ENCODE peak calls at places on chromosomes 4 and X, in eight cellular contexts. One of them, this sample, is unnamed.

GRCh38 chrX:132615396-132616131 is 126.7 kb upstream of the MBNL3 start:
- DNase-seq in omental fat pad: no peak
- DNase-seq in activated CD4-positive, alpha-beta T cell treated with anti-CD3 and anti-CD28 coated beads for 24 hours: peak
- DNase-seq in pancreas: peak
- DNase-seq in T-helper 1 cell: peak
- DNase-seq in GOT3: no peak
- DNase-seq in mesothelial cell of epicardium: peak
- DNase-seq in HT1080: peak
- DNase-seq in this sample: no peak

GRCh38 chr4:92447265-92447905 is 143.6 kb downstream of the GRID2 start:
- DNase-seq in mesothelial cell of epicardium: no peak
- DNase-seq in T-helper 1 cell: no peak
- DNase-seq in omental fat pad: no peak
- DNase-seq in HT1080: no peak
- DNase-seq in activated CD4-positive, alpha-beta T cell treated with anti-CD3 and anti-CD28 coated beads for 24 hours: no peak
- DNase-seq in GOT3: no peak
- DNase-seq in pancreas: no peak
- DNase-seq in this sample: no peak

GRCh38 chrX:119693032-119693995 is at the start of gene SEPTIN6:
- DNase-seq in activated CD4-positive, alpha-beta T cell treated with anti-CD3 and anti-CD28 coated beads for 24 hours: peak
- DNase-seq in GOT3: peak
- DNase-seq in pancreas: peak
- DNase-seq in omental fat pad: no peak
- DNase-seq in T-helper 1 cell: peak
- DNase-seq in HT1080: peak
- DNase-seq in mesothelial cell of epicardium: peak
- DNase-seq in this sample: no peak

GRCh38 chr4:124325676-124326075 is 386.9 kb downstream of the ANKRD50 start:
- DNase-seq in GOT3: no peak
- DNase-seq in activated CD4-positive, alpha-beta T cell treated with anti-CD3 and anti-CD28 coated beads for 24 hours: no peak
- DNase-seq in mesothelial cell of epicardium: no peak
- DNase-seq in HT1080: no peak
- DNase-seq in omental fat pad: no peak
- DNase-seq in T-helper 1 cell: no peak
- DNase-seq in pancreas: no peak
- DNase-seq in this sample: no peak

GRCh38 chr4:107115185-107115847 is 79.2 kb upstream of the DKK2 start:
- DNase-seq in T-helper 1 cell: no peak
- DNase-seq in activated CD4-positive, alpha-beta T cell treated with anti-CD3 and anti-CD28 coated beads for 24 hours: no peak
- DNase-seq in HT1080: no peak
- DNase-seq in mesothelial cell of epicardium: no peak
- DNase-seq in pancreas: no peak
- DNase-seq in omental fat pad: no peak
- DNase-seq in GOT3: no peak
- DNase-seq in this sample: no peak

GRCh38 chr4:105560488-105560887 is 8.1 kb downstream of the ARHGEF38 start:
- DNase-seq in HT1080: peak
- DNase-seq in pancreas: no peak
- DNase-seq in omental fat pad: no peak
- DNase-seq in T-helper 1 cell: no peak
- DNase-seq in activated CD4-positive, alpha-beta T cell treated with anti-CD3 and anti-CD28 coated beads for 24 hours: no peak
- DNase-seq in GOT3: no peak
- DNase-seq in mesothelial cell of epicardium: no peak
- DNase-seq in this sample: no peak

GRCh38 chr4:4477391-4477790 is 64.5 kb downstream of the STX18 start:
- DNase-seq in omental fat pad: no peak
- DNase-seq in HT1080: no peak
- DNase-seq in mesothelial cell of epicardium: no peak
- DNase-seq in GOT3: no peak
- DNase-seq in T-helper 1 cell: no peak
- DNase-seq in pancreas: no peak
- DNase-seq in activated CD4-positive, alpha-beta T cell treated with anti-CD3 and anti-CD28 coated beads for 24 hours: no peak
- DNase-seq in this sample: no peak

GRCh38 chr4:85715996-85716737 is 241.2 kb downstream of the ARHGAP24 start:
- DNase-seq in HT1080: no peak
- DNase-seq in mesothelial cell of epicardium: no peak
- DNase-seq in omental fat pad: no peak
- DNase-seq in pancreas: no peak
- DNase-seq in T-helper 1 cell: no peak
- DNase-seq in activated CD4-positive, alpha-beta T cell treated with anti-CD3 and anti-CD28 coated beads for 24 hours: no peak
- DNase-seq in GOT3: no peak
- DNase-seq in this sample: no peak

GRCh38 chr4:40462326-40462725 is 127.2 kb downstream of the CHRNA9 start:
- DNase-seq in omental fat pad: no peak
- DNase-seq in T-helper 1 cell: no peak
- DNase-seq in pancreas: no peak
- DNase-seq in activated CD4-positive, alpha-beta T cell treated with anti-CD3 and anti-CD28 coated beads for 24 hours: no peak
- DNase-seq in HT1080: no peak
- DNase-seq in mesothelial cell of epicardium: no peak
- DNase-seq in GOT3: no peak
- DNase-seq in this sample: no peak

GRCh38 chr4:182384496-182385155 is 141.4 kb downstream of the TENM3 start:
- DNase-seq in HT1080: peak
- DNase-seq in pancreas: no peak
- DNase-seq in T-helper 1 cell: no peak
- DNase-seq in GOT3: no peak
- DNase-seq in mesothelial cell of epicardium: no peak
- DNase-seq in activated CD4-positive, alpha-beta T cell treated with anti-CD3 and anti-CD28 coated beads for 24 hours: no peak
- DNase-seq in omental fat pad: no peak
- DNase-seq in this sample: no peak

GRCh38 chr4:148866666-148867065 is 424.5 kb upstream of the NR3C2 start:
- DNase-seq in GOT3: no peak
- DNase-seq in pancreas: no peak
- DNase-seq in omental fat pad: no peak
- DNase-seq in mesothelial cell of epicardium: no peak
- DNase-seq in T-helper 1 cell: no peak
- DNase-seq in HT1080: no peak
- DNase-seq in activated CD4-positive, alpha-beta T cell treated with anti-CD3 and anti-CD28 coated beads for 24 hours: no peak
- DNase-seq in this sample: no peak

GRCh38 chr4:8323947-8324555 is 54.5 kb downstream of the HTRA3 start:
- DNase-seq in GOT3: no peak
- DNase-seq in mesothelial cell of epicardium: peak
- DNase-seq in omental fat pad: no peak
- DNase-seq in pancreas: no peak
- DNase-seq in HT1080: no peak
- DNase-seq in T-helper 1 cell: no peak
- DNase-seq in activated CD4-positive, alpha-beta T cell treated with anti-CD3 and anti-CD28 coated beads for 24 hours: no peak
- DNase-seq in this sample: no peak

GRCh38 chr4:140176735-140177134 is 22.8 kb upstream of the MAML3 start:
- DNase-seq in HT1080: peak
- DNase-seq in pancreas: no peak
- DNase-seq in GOT3: no peak
- DNase-seq in mesothelial cell of epicardium: no peak
- DNase-seq in T-helper 1 cell: no peak
- DNase-seq in activated CD4-positive, alpha-beta T cell treated with anti-CD3 and anti-CD28 coated beads for 24 hours: no peak
- DNase-seq in omental fat pad: no peak
- DNase-seq in this sample: no peak

GRCh38 chrX:154542723-154543424 is 3.8 kb downstream of the G6PD start:
- DNase-seq in HT1080: no peak
- DNase-seq in omental fat pad: no peak
- DNase-seq in activated CD4-positive, alpha-beta T cell treated with anti-CD3 and anti-CD28 coated beads for 24 hours: no peak
- DNase-seq in mesothelial cell of epicardium: no peak
- DNase-seq in pancreas: no peak
- DNase-seq in T-helper 1 cell: no peak
- DNase-seq in GOT3: no peak
- DNase-seq in this sample: no peak

GRCh38 chrX:100072286-100072685 is 337.8 kb downstream of the PCDH19 start:
- DNase-seq in pancreas: no peak
- DNase-seq in omental fat pad: no peak
- DNase-seq in HT1080: no peak
- DNase-seq in mesothelial cell of epicardium: no peak
- DNase-seq in T-helper 1 cell: no peak
- DNase-seq in activated CD4-positive, alpha-beta T cell treated with anti-CD3 and anti-CD28 coated beads for 24 hours: no peak
- DNase-seq in GOT3: no peak
- DNase-seq in this sample: no peak

GRCh38 chr4:168711197-168712120 is 214.6 kb downstream of the PALLD start:
- DNase-seq in GOT3: peak
- DNase-seq in T-helper 1 cell: no peak
- DNase-seq in mesothelial cell of epicardium: no peak
- DNase-seq in activated CD4-positive, alpha-beta T cell treated with anti-CD3 and anti-CD28 coated beads for 24 hours: no peak
- DNase-seq in pancreas: no peak
- DNase-seq in omental fat pad: no peak
- DNase-seq in HT1080: peak
- DNase-seq in this sample: no peak

GRCh38 chr4:1960170-1960825 is 48.5 kb downstream of the NELFA start:
- DNase-seq in GOT3: no peak
- DNase-seq in T-helper 1 cell: no peak
- DNase-seq in activated CD4-positive, alpha-beta T cell treated with anti-CD3 and anti-CD28 coated beads for 24 hours: no peak
- DNase-seq in pancreas: no peak
- DNase-seq in omental fat pad: no peak
- DNase-seq in mesothelial cell of epicardium: no peak
- DNase-seq in HT1080: no peak
- DNase-seq in this sample: no peak

GRCh38 chr4:37889849-37890500 is 909 bp upstream of the TBC1D1 start:
- DNase-seq in pancreas: peak
- DNase-seq in HT1080: no peak
- DNase-seq in T-helper 1 cell: no peak
- DNase-seq in omental fat pad: no peak
- DNase-seq in GOT3: no peak
- DNase-seq in activated CD4-positive, alpha-beta T cell treated with anti-CD3 and anti-CD28 coated beads for 24 hours: no peak
- DNase-seq in mesothelial cell of epicardium: no peak
- DNase-seq in this sample: no peak

GRCh38 chr4:71495454-71495853 is 156.6 kb downstream of the SLC4A4 start:
- DNase-seq in T-helper 1 cell: no peak
- DNase-seq in HT1080: no peak
- DNase-seq in activated CD4-positive, alpha-beta T cell treated with anti-CD3 and anti-CD28 coated beads for 24 hours: no peak
- DNase-seq in pancreas: no peak
- DNase-seq in mesothelial cell of epicardium: no peak
- DNase-seq in GOT3: no peak
- DNase-seq in omental fat pad: no peak
- DNase-seq in this sample: no peak

GRCh38 chr4:102390438-102390837 is 45.2 kb upstream of the SLC39A8 start:
- DNase-seq in T-helper 1 cell: no peak
- DNase-seq in activated CD4-positive, alpha-beta T cell treated with anti-CD3 and anti-CD28 coated beads for 24 hours: no peak
- DNase-seq in HT1080: peak
- DNase-seq in mesothelial cell of epicardium: no peak
- DNase-seq in omental fat pad: no peak
- DNase-seq in GOT3: no peak
- DNase-seq in pancreas: no peak
- DNase-seq in this sample: no peak

GRCh38 chr4:158769175-158769831 is 477 bp downstream of the FNIP2 start:
- DNase-seq in T-helper 1 cell: peak
- DNase-seq in mesothelial cell of epicardium: peak
- DNase-seq in HT1080: peak
- DNase-seq in pancreas: peak
- DNase-seq in activated CD4-positive, alpha-beta T cell treated with anti-CD3 and anti-CD28 coated beads for 24 hours: peak
- DNase-seq in GOT3: no peak
- DNase-seq in omental fat pad: no peak
- DNase-seq in this sample: peak

GRCh38 chr4:119082661-119083060 is 53.0 kb upstream of the MYOZ2 start:
- DNase-seq in GOT3: no peak
- DNase-seq in pancreas: no peak
- DNase-seq in HT1080: no peak
- DNase-seq in omental fat pad: no peak
- DNase-seq in activated CD4-positive, alpha-beta T cell treated with anti-CD3 and anti-CD28 coated beads for 24 hours: no peak
- DNase-seq in mesothelial cell of epicardium: no peak
- DNase-seq in T-helper 1 cell: no peak
- DNase-seq in this sample: no peak